ENCODE peak calls at places on chromosomes 13 and 19, in six cellular contexts. One of them, this sample, is unnamed.

GRCh38 chr19:11088508-11089253 is 582 bp upstream of the LDLR start:
- DNase-seq in transverse colon: no peak
- DNase-seq in suprapubic skin: no peak
- DNase-seq in upper lobe of left lung: no peak
- DNase-seq in prostate gland: no peak
- DNase-seq in stomach: no peak
- DNase-seq in this sample: no peak

GRCh38 chr19:28669804-28670203 is 543.1 kb downstream of the UQCRFS1 start:
- DNase-seq in suprapubic skin: no peak
- DNase-seq in prostate gland: no peak
- DNase-seq in upper lobe of left lung: no peak
- DNase-seq in transverse colon: no peak
- DNase-seq in stomach: no peak
- DNase-seq in this sample: no peak

GRCh38 chr19:47735131-47735530 is 10.2 kb upstream of the NOP53 start:
- DNase-seq in suprapubic skin: no peak
- DNase-seq in prostate gland: no peak
- DNase-seq in stomach: no peak
- DNase-seq in transverse colon: no peak
- DNase-seq in upper lobe of left lung: no peak
- DNase-seq in this sample: no peak

GRCh38 chr19:51294211-51294976 is 17.1 kb upstream of the IGLON5 start:
- DNase-seq in upper lobe of left lung: no peak
- DNase-seq in transverse colon: no peak
- DNase-seq in prostate gland: no peak
- DNase-seq in stomach: no peak
- DNase-seq in suprapubic skin: peak; percentile 71
- DNase-seq in this sample: no peak

GRCh38 chr19:41993612-41994483 is at the start of gene ATP1A3:
- DNase-seq in suprapubic skin: no peak
- DNase-seq in transverse colon: peak; percentile 52
- DNase-seq in prostate gland: peak; percentile 21
- DNase-seq in stomach: peak; percentile 51
- DNase-seq in upper lobe of left lung: peak; percentile 48
- DNase-seq in this sample: no peak

GRCh38 chr13:37118002-37118401 is 12.5 kb upstream of the CSNK1A1L start:
- DNase-seq in transverse colon: no peak
- DNase-seq in stomach: peak; percentile 62
- DNase-seq in suprapubic skin: no peak
- DNase-seq in upper lobe of left lung: no peak
- DNase-seq in prostate gland: no peak
- DNase-seq in this sample: no peak

GRCh38 chr13:32164622-32165268 is 133.2 kb downstream of the FRY start:
- DNase-seq in upper lobe of left lung: peak; percentile 26
- DNase-seq in transverse colon: no peak
- DNase-seq in prostate gland: no peak
- DNase-seq in suprapubic skin: no peak
- DNase-seq in stomach: no peak
- DNase-seq in this sample: no peak

GRCh38 chr19:4061683-4062575 is 4.8 kb downstream of the ZBTB7A start:
- DNase-seq in upper lobe of left lung: peak; percentile 83
- DNase-seq in stomach: peak; percentile 86
- DNase-seq in suprapubic skin: no peak
- DNase-seq in prostate gland: peak; percentile 57
- DNase-seq in transverse colon: peak; percentile 90
- DNase-seq in this sample: peak; percentile 76

GRCh38 chr13:40552895-40553294 is 113.5 kb downstream of the FOXO1 start:
- DNase-seq in suprapubic skin: no peak
- DNase-seq in prostate gland: no peak
- DNase-seq in upper lobe of left lung: no peak
- DNase-seq in stomach: no peak
- DNase-seq in transverse colon: no peak
- DNase-seq in this sample: no peak

GRCh38 chr13:109785141-109785891 is 1.1 kb downstream of the IRS2 start:
- DNase-seq in stomach: peak; percentile 61
- DNase-seq in upper lobe of left lung: peak; percentile 66
- DNase-seq in prostate gland: no peak
- DNase-seq in transverse colon: peak; percentile 44
- DNase-seq in suprapubic skin: no peak
- DNase-seq in this sample: no peak

GRCh38 chr19:33758541-33759013 is 38.1 kb upstream of the KCTD15 start:
- DNase-seq in suprapubic skin: no peak
- DNase-seq in prostate gland: no peak
- DNase-seq in upper lobe of left lung: peak; percentile 54
- DNase-seq in transverse colon: no peak
- DNase-seq in stomach: no peak
- DNase-seq in this sample: no peak

GRCh38 chr19:7520131-7521051 is 2.0 kb upstream of the MCOLN1 start:
- DNase-seq in suprapubic skin: no peak
- DNase-seq in stomach: no peak
- DNase-seq in transverse colon: no peak
- DNase-seq in upper lobe of left lung: no peak
- DNase-seq in prostate gland: no peak
- DNase-seq in this sample: no peak

GRCh38 chr13:94033098-94033497 is 446.4 kb downstream of the DCT start:
- DNase-seq in suprapubic skin: no peak
- DNase-seq in prostate gland: no peak
- DNase-seq in stomach: no peak
- DNase-seq in upper lobe of left lung: no peak
- DNase-seq in transverse colon: no peak
- DNase-seq in this sample: no peak

GRCh38 chr13:67232384-67232783 is 2.2 kb upstream of the PCDH9 start:
- DNase-seq in stomach: no peak
- DNase-seq in prostate gland: no peak
- DNase-seq in upper lobe of left lung: no peak
- DNase-seq in transverse colon: no peak
- DNase-seq in suprapubic skin: no peak
- DNase-seq in this sample: no peak

GRCh38 chr19:4575978-4576933 is 16.8 kb upstream of the SEMA6B start:
- DNase-seq in stomach: peak; percentile 74
- DNase-seq in transverse colon: peak; percentile 68
- DNase-seq in upper lobe of left lung: peak; percentile 59
- DNase-seq in suprapubic skin: no peak
- DNase-seq in prostate gland: peak; percentile 34
- DNase-seq in this sample: peak; percentile 66

GRCh38 chr19:42023121-42023942 is 29.3 kb upstream of the ATP1A3 start:
- DNase-seq in suprapubic skin: no peak
- DNase-seq in prostate gland: no peak
- DNase-seq in stomach: no peak
- DNase-seq in transverse colon: peak; percentile 24
- DNase-seq in upper lobe of left lung: no peak
- DNase-seq in this sample: no peak

GRCh38 chr13:19985219-19985556 is 26.7 kb downstream of the ZMYM2 start:
- DNase-seq in transverse colon: no peak
- DNase-seq in upper lobe of left lung: no peak
- DNase-seq in prostate gland: no peak
- DNase-seq in stomach: no peak
- DNase-seq in suprapubic skin: no peak
- DNase-seq in this sample: no peak

GRCh38 chr13:44298314-44298713 is 75.3 kb upstream of the SERP2 start:
- DNase-seq in stomach: no peak
- DNase-seq in prostate gland: no peak
- DNase-seq in transverse colon: no peak
- DNase-seq in upper lobe of left lung: no peak
- DNase-seq in suprapubic skin: no peak
- DNase-seq in this sample: no peak

GRCh38 chr19:4647676-4648644 is 8.6 kb downstream of the TNFAIP8L1 start:
- DNase-seq in transverse colon: no peak
- DNase-seq in suprapubic skin: no peak
- DNase-seq in stomach: no peak
- DNase-seq in upper lobe of left lung: no peak
- DNase-seq in prostate gland: no peak
- DNase-seq in this sample: peak; percentile 24

GRCh38 chr13:98004107-98004506 is 50.6 kb downstream of the IPO5 start:
- DNase-seq in suprapubic skin: no peak
- DNase-seq in transverse colon: no peak
- DNase-seq in stomach: no peak
- DNase-seq in prostate gland: peak; percentile 9
- DNase-seq in upper lobe of left lung: no peak
- DNase-seq in this sample: no peak

GRCh38 chr19:30084390-30084819 is 142.4 kb downstream of the URI1 start:
- DNase-seq in prostate gland: no peak
- DNase-seq in suprapubic skin: no peak
- DNase-seq in transverse colon: no peak
- DNase-seq in stomach: no peak
- DNase-seq in upper lobe of left lung: no peak
- DNase-seq in this sample: no peak

GRCh38 chr13:20389696-20390525 is 135.7 kb downstream of the CRYL1 start:
- DNase-seq in stomach: no peak
- DNase-seq in prostate gland: no peak
- DNase-seq in transverse colon: no peak
- DNase-seq in upper lobe of left lung: no peak
- DNase-seq in suprapubic skin: no peak
- DNase-seq in this sample: no peak

GRCh38 chr19:49589391-49589790 is 1.6 kb upstream of the PRR12 start:
- DNase-seq in suprapubic skin: no peak
- DNase-seq in upper lobe of left lung: no peak
- DNase-seq in prostate gland: no peak
- DNase-seq in transverse colon: no peak
- DNase-seq in stomach: no peak
- DNase-seq in this sample: no peak

GRCh38 chr19:35027851-35028599 is 2.2 kb upstream of the SCN1B start:
- DNase-seq in transverse colon: no peak
- DNase-seq in prostate gland: no peak
- DNase-seq in suprapubic skin: no peak
- DNase-seq in upper lobe of left lung: no peak
- DNase-seq in stomach: no peak
- DNase-seq in this sample: no peak
- TF ChIP-seq POLR2A in transverse colon: no peak
- TF ChIP-seq POLR2A in prostate gland: no peak
- TF ChIP-seq POLR2A in suprapubic skin: no peak
- TF ChIP-seq POLR2A in upper lobe of left lung: no peak
- TF ChIP-seq POLR2A in stomach: no peak
- TF ChIP-seq POLR2A in this sample: no peak

GRCh38 chr13:114161644-114162532 is 17.2 kb upstream of the CFAP97D2 start:
- DNase-seq in upper lobe of left lung: peak; percentile 81
- DNase-seq in transverse colon: peak; percentile 84
- DNase-seq in prostate gland: no peak
- DNase-seq in stomach: peak; percentile 59
- DNase-seq in suprapubic skin: no peak
- DNase-seq in this sample: no peak
- TF ChIP-seq POLR2AphosphoS5 in upper lobe of left lung: peak; percentile 16
- TF ChIP-seq POLR2AphosphoS5 in transverse colon: no peak
- TF ChIP-seq POLR2AphosphoS5 in prostate gland: no peak
- TF ChIP-seq POLR2AphosphoS5 in stomach: no peak
- TF ChIP-seq POLR2AphosphoS5 in suprapubic skin: no peak
- TF ChIP-seq POLR2AphosphoS5 in this sample: no peak

GRCh38 chr19:44779150-44779549 is 1.5 kb downstream of the CBLC start:
- DNase-seq in transverse colon: no peak
- DNase-seq in prostate gland: no peak
- DNase-seq in upper lobe of left lung: no peak
- DNase-seq in suprapubic skin: no peak
- DNase-seq in stomach: no peak
- DNase-seq in this sample: no peak

GRCh38 chr19:44776402-44777096 is 1.1 kb upstream of the CBLC start:
- DNase-seq in upper lobe of left lung: peak; percentile 80
- DNase-seq in prostate gland: peak; percentile 92
- DNase-seq in suprapubic skin: no peak
- DNase-seq in transverse colon: peak; percentile 94
- DNase-seq in stomach: peak; percentile 89
- DNase-seq in this sample: peak; percentile 90

GRCh38 chr19:44775676-44776240 is 1.9 kb upstream of the CBLC start:
- DNase-seq in upper lobe of left lung: no peak
- DNase-seq in prostate gland: no peak
- DNase-seq in stomach: no peak
- DNase-seq in transverse colon: no peak
- DNase-seq in suprapubic skin: no peak
- DNase-seq in this sample: no peak

GRCh38 chr19:44774614-44775013 is 3.1 kb upstream of the CBLC start:
- DNase-seq in prostate gland: no peak
- DNase-seq in suprapubic skin: no peak
- DNase-seq in transverse colon: no peak
- DNase-seq in stomach: no peak
- DNase-seq in upper lobe of left lung: no peak
- DNase-seq in this sample: no peak

DNA sequence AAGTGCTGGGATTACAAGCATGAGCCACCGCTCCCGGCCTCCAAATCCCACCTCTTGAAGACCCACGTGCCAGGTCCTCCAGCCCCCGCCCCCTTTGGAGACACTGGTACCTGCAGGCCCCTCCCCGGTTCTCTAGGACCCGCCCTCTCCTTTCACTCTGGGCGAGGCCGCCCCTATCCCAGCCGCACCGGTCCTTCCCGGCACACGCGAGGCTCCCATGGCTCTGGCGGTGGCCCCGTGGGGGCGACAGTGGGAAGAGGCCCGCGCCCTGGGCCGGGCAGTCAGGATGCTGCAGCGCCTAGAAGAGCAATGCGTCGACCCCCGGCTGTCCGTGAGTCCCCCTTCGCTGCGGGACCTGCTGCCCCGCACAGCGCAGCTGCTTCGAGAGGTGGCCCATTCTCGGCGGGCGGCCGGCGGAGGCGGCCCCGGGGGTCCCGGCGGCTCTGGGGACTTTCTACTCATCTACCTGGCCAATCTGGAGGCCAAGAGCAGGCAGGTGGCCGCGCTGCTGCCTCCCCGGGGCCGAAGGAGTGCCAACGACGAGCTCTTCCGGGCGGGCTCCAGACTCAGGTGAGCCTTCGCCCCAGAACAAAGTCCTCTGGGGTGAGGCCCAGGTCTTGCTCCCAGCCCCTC is at the start of gene CBLC:
- DNase-seq in transverse colon: peak; percentile 92
- DNase-seq in suprapubic skin: no peak
- DNase-seq in prostate gland: peak; percentile 88
- DNase-seq in stomach: peak; percentile 86
- DNase-seq in upper lobe of left lung: peak; percentile 81
- DNase-seq in this sample: peak; percentile 89
- TF ChIP-seq POLR2A in transverse colon: peak; percentile 94
- TF ChIP-seq POLR2A in suprapubic skin: no peak
- TF ChIP-seq POLR2A in prostate gland: peak; percentile 94
- TF ChIP-seq POLR2A in stomach: peak; percentile 28
- TF ChIP-seq POLR2A in upper lobe of left lung: peak; percentile 41
- TF ChIP-seq POLR2A in this sample: peak; percentile 51

DNA sequence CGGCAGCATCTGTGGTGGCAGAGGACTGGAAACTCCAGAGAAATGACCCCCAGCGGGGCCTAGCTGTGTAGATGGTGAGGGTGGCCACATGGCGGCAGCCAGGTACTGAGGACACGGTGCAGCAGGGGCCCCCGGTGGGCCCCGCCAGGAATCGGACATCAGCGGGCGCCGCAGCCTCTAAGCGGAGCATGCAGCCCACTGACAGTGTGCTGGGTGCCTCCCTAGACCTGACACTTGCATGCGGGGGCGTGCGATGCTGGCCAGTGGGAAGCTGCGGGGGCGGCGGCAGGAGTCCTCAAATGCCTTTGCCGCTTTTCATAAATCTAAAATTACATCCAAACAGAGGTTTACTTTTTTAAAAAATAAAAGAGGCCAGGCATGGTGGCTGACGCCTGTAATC is 16.1 kb downstream of the ADAT3 start:
- DNase-seq in prostate gland: no peak
- DNase-seq in transverse colon: no peak
- DNase-seq in suprapubic skin: no peak
- DNase-seq in stomach: no peak
- DNase-seq in upper lobe of left lung: no peak
- DNase-seq in this sample: no peak
- TF ChIP-seq POLR2AphosphoS5 in prostate gland: no peak
- TF ChIP-seq POLR2AphosphoS5 in transverse colon: no peak
- TF ChIP-seq POLR2AphosphoS5 in suprapubic skin: no peak
- TF ChIP-seq POLR2AphosphoS5 in stomach: no peak
- TF ChIP-seq POLR2AphosphoS5 in upper lobe of left lung: no peak
- TF ChIP-seq POLR2AphosphoS5 in this sample: no peak